ENCODE peak calls at places on chromosomes 6 and 20, in four cellular contexts. C, L, D and U are unnamed samples.

GRCh38 chr20:46174469-46175126 is 56.5 kb downstream of the CD40 start:
- DNase-seq in C (peak), L (peak), D (peak), U (peak)

GRCh38 chr6:6941201-6941600 is 166.6 kb upstream of the RREB1 start:
- DNase-seq in C (no peak), L (no peak), D (no peak), U (no peak)

GRCh38 chr20:33177866-33178265 is 9.9 kb downstream of the BPIFA2 start:
- DNase-seq in C (no peak), L (no peak), D (no peak), U (no peak)

GRCh38 chr20:17611290-17611539 is 41.3 kb downstream of the DSTN start:
- DNase-seq in C (no peak), L (no peak), D (peak), U (peak)

GRCh38 chr6:154292855-154293519 is 63.6 kb downstream of the IPCEF1 start:
- DNase-seq in C (no peak), L (no peak), D (peak), U (peak)

GRCh38 chr6:156752666-156753301 is 24.4 kb upstream of the ARID1B start:
- DNase-seq in C (peak), L (no peak), D (peak), U (no peak)

GRCh38 chr20:58938541-58938940 is 42.5 kb upstream of the NELFCD start:
- DNase-seq in C (no peak), L (no peak), D (no peak), U (no peak)

GRCh38 chr6:134864558-134864957 is 85.3 kb downstream of the ALDH8A1 start:
- DNase-seq in C (no peak), L (no peak), D (no peak), U (no peak)

GRCh38 chr20:37362231-37362792 is 16.4 kb downstream of the SRC start:
- DNase-seq in C (no peak), L (no peak), D (no peak), U (no peak)

GRCh38 chr6:40936810-40937209 is 102.2 kb downstream of the UNC5CL start:
- DNase-seq in C (no peak), L (no peak), D (no peak), U (no peak)

GRCh38 chr6:128712898-128713297 is 170.0 kb upstream of the LAMA2 start:
- DNase-seq in C (no peak), L (no peak), D (no peak), U (no peak)

GRCh38 chr6:39053854-39054576 is 5.4 kb downstream of the GLP1R start:
- DNase-seq in C (no peak), L (no peak), D (no peak), U (no peak)

GRCh38 chr6:105753184-105754097 is 332.7 kb upstream of the PRDM1 start:
- DNase-seq in C (no peak), L (no peak), D (peak), U (no peak)

GRCh38 chr6:19380287-19380686 is 456.9 kb upstream of the ID4 start:
- DNase-seq in C (no peak), L (no peak), D (no peak), U (no peak)

GRCh38 chr6:134111062-134111677 is 58.7 kb upstream of the SLC2A12 start:
- DNase-seq in C (peak), L (peak), D (peak), U (peak)

GRCh38 chr20:59455392-59456341 is 148.7 kb upstream of the PHACTR3 start:
- DNase-seq in C (no peak), L (peak), D (peak), U (peak)

GRCh38 chr6:129102741-129103140 is 219.8 kb downstream of the LAMA2 start:
- DNase-seq in C (no peak), L (no peak), D (no peak), U (peak)

GRCh38 chr6:139173172-139173571 is 38.3 kb downstream of the HECA start:
- DNase-seq in C (no peak), L (no peak), D (peak), U (no peak)

GRCh38 chr6:87788141-87788540 is 86.1 kb upstream of the AKIRIN2 start:
- DNase-seq in C (no peak), L (no peak), D (no peak), U (peak)

GRCh38 chr6:99603421-99604160 is 3.0 kb upstream of the PRDM13 start:
- DNase-seq in C (peak), L (peak), D (peak), U (no peak)

GRCh38 chr20:33507461-33507860 is 17.6 kb downstream of the CBFA2T2 start:
- DNase-seq in C (no peak), L (no peak), D (no peak), U (no peak)

GRCh38 chr6:157982297-157982579 is 575 bp downstream of the SYNJ2 start:
- DNase-seq in C (peak), L (peak), D (peak), U (peak)

GRCh38 chr6:157981395-157982296 is at the start of gene SYNJ2:
- DNase-seq in C (peak), L (peak), D (peak), U (peak)

GRCh38 chr6:157982580-157983438 is 1.1 kb downstream of the SYNJ2 start:
- DNase-seq in C (no peak), L (no peak), D (peak), U (peak)

GRCh38 chr6:157981132-157981394 is 600 bp upstream of the SYNJ2 start:
- DNase-seq in C (no peak), L (no peak), D (no peak), U (no peak)

DNA sequence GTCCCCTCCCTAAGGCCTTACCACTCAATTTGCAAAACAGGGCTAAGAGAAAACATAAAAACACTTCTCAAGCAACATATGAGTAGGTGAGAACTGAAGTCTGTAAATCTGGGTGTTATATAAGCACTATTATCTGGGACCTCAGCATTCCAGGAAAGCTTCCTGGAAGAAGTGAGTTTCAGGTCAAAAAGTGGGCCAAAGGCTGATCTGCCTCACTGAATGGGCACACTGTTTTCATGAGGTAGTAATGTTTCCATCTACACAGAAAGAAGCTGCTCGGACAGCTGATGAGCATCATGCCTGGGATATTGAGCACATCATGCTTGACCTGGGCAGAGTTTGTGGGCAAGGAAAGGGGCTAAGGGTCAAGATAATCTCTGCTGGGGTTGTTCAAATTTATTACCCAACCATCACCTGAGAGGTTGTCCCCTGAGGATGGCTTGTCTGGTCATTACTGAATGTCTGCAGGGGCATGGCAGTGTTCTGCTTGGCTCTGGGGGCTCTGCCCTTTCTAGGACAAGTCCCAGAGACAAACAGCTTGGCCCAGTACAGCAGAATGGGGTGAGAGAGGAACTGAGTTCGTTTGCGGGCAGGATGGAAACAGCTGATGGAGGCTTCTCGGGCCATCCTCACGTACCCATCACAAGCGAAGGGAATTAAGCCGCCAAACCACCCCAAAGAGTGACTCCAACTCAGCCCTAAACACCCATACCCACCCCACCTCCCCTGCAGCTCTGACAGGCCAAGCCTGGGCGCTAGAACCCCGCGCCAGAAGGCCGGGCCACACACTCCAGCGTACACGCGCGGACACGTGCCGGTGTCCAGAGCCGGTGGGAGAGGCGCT is 1.2 kb upstream of the SYNJ2 start:
- DNase-seq in C (no peak), L (no peak), D (no peak), U (no peak)
- H3K27ac ChIP-seq in C (no peak), L (no peak), D (no peak), U (no peak)

GRCh38 chr6:168313371-168314028 is 6.1 kb downstream of the DACT2 start:
- DNase-seq in C (no peak), L (no peak), D (no peak), U (no peak)
- H2BK5ac ChIP-seq in C (no peak), L (no peak), D (no peak), U (no peak)

GRCh38 chr20:50267866-50268219 is 77.2 kb downstream of the CEBPB start:
- DNase-seq in C (no peak), L (no peak), D (no peak), U (no peak)
- H3K9ac ChIP-seq in C (no peak), L (no peak), D (no peak), U (no peak)

GRCh38 chr6:163320402-163320801 is 94.1 kb upstream of the QKI start:
- DNase-seq in C (no peak), L (no peak), D (no peak), U (no peak)

GRCh38 chr6:163321717-163322116 is 92.8 kb upstream of the QKI start:
- DNase-seq in C (no peak), L (no peak), D (no peak), U (no peak)

GRCh38 chr6:163319609-163320366 is 94.7 kb upstream of the QKI start:
- DNase-seq in C (no peak), L (no peak), D (no peak), U (no peak)

GRCh38 chr6:163323274-163323673 is 91.2 kb upstream of the QKI start:
- DNase-seq in C (no peak), L (no peak), D (no peak), U (no peak)

GRCh38 chr6:163320804-163321203 is 93.7 kb upstream of the QKI start:
- DNase-seq in C (no peak), L (no peak), D (no peak), U (no peak)
- H3K27ac ChIP-seq in C (no peak), L (no peak), D (no peak), U (no peak)

GRCh38 chr20:6868864-6869263 is 101.4 kb downstream of the BMP2 start:
- DNase-seq in C (no peak), L (no peak), D (no peak), U (no peak)
- H2BK5ac ChIP-seq in C (no peak), L (no peak), D (no peak), U (no peak)

GRCh38 chr6:90412538-90413369 is 116.1 kb upstream of the BACH2 start:
- DNase-seq in C (no peak), L (no peak), D (no peak), U (no peak)
- H3K9ac ChIP-seq in C (no peak), L (no peak), D (no peak), U (no peak)

DNA sequence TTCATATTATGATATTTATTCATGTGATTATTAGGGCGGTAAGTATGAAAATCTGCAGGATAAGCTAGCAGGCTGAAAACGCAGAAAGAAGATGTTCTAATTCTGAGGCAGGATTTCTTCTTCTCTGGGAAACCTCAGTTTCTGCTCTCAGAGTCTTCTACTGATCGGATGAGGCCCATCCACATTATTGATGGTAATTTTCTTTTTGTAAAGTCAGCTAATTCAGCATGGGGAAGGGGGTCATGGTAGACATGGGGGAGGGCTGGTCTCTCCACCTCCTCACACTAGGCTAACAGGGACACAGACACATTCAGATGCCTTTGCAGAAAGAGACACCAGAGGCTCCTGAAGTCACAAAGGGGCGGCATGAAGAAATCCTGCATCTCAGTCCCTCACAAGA is 21.7 kb upstream of the MICA start:
- DNase-seq in C (no peak), L (no peak), D (no peak), U (no peak)
- H3K27ac ChIP-seq in C (no peak), L (no peak), D (no peak), U (no peak)

DNA sequence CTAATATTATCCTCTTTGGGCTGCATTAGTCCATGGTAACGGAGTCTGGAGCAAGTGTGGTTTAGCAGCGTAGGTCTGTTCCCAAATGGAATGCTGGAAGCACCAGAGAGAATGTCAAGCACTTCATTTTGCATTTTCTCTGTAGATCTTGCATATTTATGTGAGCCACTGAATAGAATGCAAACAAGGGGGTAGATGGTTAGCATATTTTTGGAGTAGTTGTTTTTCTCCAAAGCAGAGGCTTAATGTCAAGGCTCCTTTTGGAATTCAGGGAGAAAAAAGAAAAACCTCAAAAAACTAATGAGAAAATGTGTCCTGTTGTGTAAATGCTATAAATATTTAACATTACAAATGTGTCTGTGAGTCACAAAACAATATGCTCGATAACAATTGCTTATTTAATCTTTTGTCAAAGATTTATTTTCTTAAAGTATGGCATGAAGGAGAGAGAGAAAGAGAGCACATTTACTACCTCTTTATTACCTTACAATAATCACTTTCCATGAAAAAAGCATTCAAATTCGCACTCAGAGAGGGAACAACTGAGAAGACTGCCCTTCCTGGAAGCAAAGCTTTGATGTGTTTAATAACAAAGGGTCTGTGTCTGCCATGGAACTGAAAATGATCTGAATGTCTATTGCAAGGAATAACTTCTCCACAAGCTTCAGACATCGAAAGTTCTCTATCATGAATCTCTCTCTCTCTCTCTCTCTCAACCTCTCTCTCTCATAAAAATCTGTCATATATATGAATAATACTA is 308.8 kb downstream of the HDGFL1 start:
- DNase-seq in C (peak), L (no peak), D (peak), U (peak)
- H2BK5ac ChIP-seq in C (no peak), L (no peak), D (no peak), U (no peak)

DNA sequence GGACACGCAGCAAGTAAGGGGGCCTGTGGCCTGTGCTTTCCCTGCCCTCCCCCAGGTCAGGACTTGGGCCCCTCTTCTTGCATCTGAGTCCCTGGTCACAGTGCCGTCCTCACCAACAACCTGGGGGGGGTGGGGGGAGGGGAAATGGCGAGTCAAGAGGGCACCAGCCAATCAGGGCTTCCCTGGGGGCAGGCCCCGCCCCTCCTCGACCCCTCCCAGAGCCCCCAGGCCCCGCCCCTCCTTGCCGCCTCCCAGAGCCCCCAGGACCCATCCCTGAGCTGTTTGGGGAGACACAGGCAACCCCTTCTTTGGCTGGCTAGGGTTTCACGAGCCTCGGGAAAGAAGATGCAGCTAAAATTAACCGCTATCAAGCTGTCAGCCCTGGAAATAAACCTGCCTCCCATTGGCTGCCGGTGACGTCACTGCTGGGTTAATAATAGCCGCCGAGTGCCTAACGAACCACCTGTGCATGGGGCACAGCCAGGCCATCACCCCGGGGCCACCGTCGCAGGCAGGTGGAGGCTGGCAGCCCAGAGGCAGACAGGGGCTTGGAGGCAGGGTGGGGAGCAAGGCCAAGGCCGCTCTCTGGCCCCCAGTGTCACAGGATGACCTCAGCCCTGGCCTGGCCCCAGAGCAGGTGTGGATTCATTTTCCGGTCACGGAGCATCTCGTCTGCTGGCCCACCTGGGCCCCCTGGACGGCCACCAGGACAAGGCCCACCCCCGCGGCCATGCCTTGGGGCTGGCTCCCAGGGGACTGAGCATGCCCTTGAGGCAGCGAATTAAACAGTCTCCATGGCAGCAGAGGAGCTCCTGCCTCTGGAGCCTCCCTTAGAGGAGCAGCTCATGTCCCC is 3.2 kb upstream of the EEF1A2 start:
- DNase-seq in C (peak), L (no peak), D (peak), U (no peak)
- H3K9ac ChIP-seq in C (no peak), L (peak), D (no peak), U (no peak)

GRCh38 chr20:23222531-23223200 is 127.9 kb upstream of the NXT1 start:
- DNase-seq in C (no peak), L (no peak), D (no peak), U (no peak)
- H3K27ac ChIP-seq in C (no peak), L (no peak), D (no peak), U (no peak)